ENCODE peak calls at places on chromosomes 7 and 10, in eight cellular contexts. M, Z, G, V, Q, C, R and T are unnamed samples.
A peak's percentile ranks its signal among the peaks of the same experiment; 100 is the strongest.

GRCh38 chr10:132306951-132307751 is 599 bp downstream of the STK32C start:
- DNase-seq in Z (no peak), R (no peak), M (no peak), G (no peak), V (no peak), Q (no peak), C (peak; percentile 43), T (no peak)

GRCh38 chr10:119761106-119761505 is 35.3 kb downstream of the INPP5F start:
- DNase-seq in G (peak; percentile 61), M (no peak), Q (no peak), Z (no peak), C (no peak), V (no peak), R (peak; percentile 68), T (no peak)

GRCh38 chr7:3439333-3440030 is 138.4 kb downstream of the SDK1 start:
- DNase-seq in M (no peak), C (no peak), Z (no peak), R (peak; percentile 98), G (peak; percentile 69), V (no peak), Q (no peak), T (no peak)

GRCh38 chr7:83655951-83656556 is 7.1 kb upstream of the SEMA3E start:
- DNase-seq in Q (peak; percentile 50), C (no peak), G (peak; percentile 4), Z (no peak), M (no peak), V (peak; percentile 60), R (no peak), T (peak; percentile 58)

GRCh38 chr10:31083765-31084184 is 52.1 kb upstream of the ZNF438 start:
- DNase-seq in Q (peak; percentile 72), M (peak; percentile 74), G (peak; percentile 86), Z (peak; percentile 29), R (no peak), V (peak; percentile 1), C (no peak), T (peak; percentile 49)

GRCh38 chr10:22652988-22653431 is 61.4 kb downstream of the PIP4K2A start:
- DNase-seq in M (no peak), G (no peak), C (no peak), R (no peak), Q (no peak), V (no peak), Z (no peak), T (no peak)

GRCh38 chr10:72009430-72010081 is 45.4 kb downstream of the CHST3 start:
- DNase-seq in M (no peak), Q (no peak), R (peak; percentile 99), G (peak; percentile 97), Z (no peak), C (no peak), V (peak; percentile 84), T (peak; percentile 80)

GRCh38 chr7:134660242-134660785 is 13.7 kb downstream of the BPGM start:
- DNase-seq in V (no peak), M (no peak), C (no peak), G (no peak), Q (no peak), Z (no peak), R (no peak), T (peak; percentile 15)

GRCh38 chr10:43852141-43852540 is 203.5 kb upstream of the ZNF32 start:
- DNase-seq in C (no peak), M (no peak), Z (no peak), V (no peak), R (no peak), Q (no peak), G (no peak), T (no peak)

GRCh38 chr10:93599778-93600177 is 1.3 kb downstream of the RBP4 start:
- DNase-seq in M (no peak), R (no peak), Q (no peak), V (no peak), G (no peak), Z (no peak), C (no peak), T (no peak)

GRCh38 chr7:88344956-88345832 is 38.5 kb upstream of the STEAP4 start:
- DNase-seq in C (peak; percentile 30), M (no peak), G (no peak), V (peak; percentile 53), Z (no peak), R (no peak), Q (peak; percentile 23), T (peak; percentile 39)

GRCh38 chr7:66668677-66669076 is 40.0 kb downstream of the KCTD7 start:
- DNase-seq in G (no peak), Z (no peak), R (no peak), M (no peak), C (no peak), Q (no peak), V (no peak), T (peak; percentile 53)

GRCh38 chr10:24390746-24391145 is 181.8 kb downstream of the KIAA1217 start:
- DNase-seq in Z (no peak), G (no peak), Q (no peak), M (no peak), R (no peak), C (no peak), V (no peak), T (no peak)